ENCODE peak calls at places on chromosomes 3 and 15, in nine cellular contexts. One of them, this sample, is unnamed.

GRCh38 chr3:98890960-98891910 is 10.3 kb downstream of the DCBLD2 start:
- DNase-seq in CD8-positive, alpha-beta memory T cell: no peak
- DNase-seq in AG04450: no peak
- DNase-seq in spleen: no peak
- DNase-seq in effector memory CD4-positive, alpha-beta T cell: no peak
- DNase-seq in substantia nigra: no peak
- DNase-seq in K562: no peak
- DNase-seq in GM23338: no peak
- DNase-seq in breast epithelium: no peak
- DNase-seq in this sample: no peak

GRCh38 chr15:90598053-90598577 is 68.4 kb downstream of the CRTC3 start:
- DNase-seq in effector memory CD4-positive, alpha-beta T cell: no peak
- DNase-seq in AG04450: no peak
- DNase-seq in substantia nigra: peak; percentile 33
- DNase-seq in GM23338: peak; percentile 69
- DNase-seq in CD8-positive, alpha-beta memory T cell: no peak
- DNase-seq in K562: peak; percentile 88
- DNase-seq in spleen: peak; percentile 81
- DNase-seq in breast epithelium: no peak
- DNase-seq in this sample: no peak

GRCh38 chr3:114645392-114645791 is 351.6 kb downstream of the TIGIT start:
- DNase-seq in GM23338: no peak
- DNase-seq in AG04450: no peak
- DNase-seq in CD8-positive, alpha-beta memory T cell: no peak
- DNase-seq in effector memory CD4-positive, alpha-beta T cell: no peak
- DNase-seq in spleen: no peak
- DNase-seq in K562: no peak
- DNase-seq in breast epithelium: no peak
- DNase-seq in substantia nigra: no peak
- DNase-seq in this sample: no peak

GRCh38 chr15:91316123-91316522 is 216.1 kb downstream of the SV2B start:
- DNase-seq in AG04450: no peak
- DNase-seq in breast epithelium: no peak
- DNase-seq in substantia nigra: no peak
- DNase-seq in spleen: no peak
- DNase-seq in effector memory CD4-positive, alpha-beta T cell: no peak
- DNase-seq in K562: no peak
- DNase-seq in CD8-positive, alpha-beta memory T cell: no peak
- DNase-seq in GM23338: no peak
- DNase-seq in this sample: no peak

GRCh38 chr15:49134683-49135341 is 20.6 kb downstream of the COPS2 start:
- DNase-seq in effector memory CD4-positive, alpha-beta T cell: no peak
- DNase-seq in breast epithelium: no peak
- DNase-seq in GM23338: no peak
- DNase-seq in K562: no peak
- DNase-seq in substantia nigra: no peak
- DNase-seq in spleen: no peak
- DNase-seq in AG04450: no peak
- DNase-seq in CD8-positive, alpha-beta memory T cell: no peak
- DNase-seq in this sample: no peak

GRCh38 chr3:17300441-17300840 is 415.7 kb downstream of the PLCL2 start:
- DNase-seq in effector memory CD4-positive, alpha-beta T cell: no peak
- DNase-seq in K562: no peak
- DNase-seq in spleen: no peak
- DNase-seq in breast epithelium: no peak
- DNase-seq in substantia nigra: no peak
- DNase-seq in CD8-positive, alpha-beta memory T cell: no peak
- DNase-seq in AG04450: no peak
- DNase-seq in GM23338: no peak
- DNase-seq in this sample: no peak

GRCh38 chr3:37262816-37263393 is 88.5 kb upstream of the LRRFIP2 start:
- DNase-seq in breast epithelium: no peak
- DNase-seq in effector memory CD4-positive, alpha-beta T cell: no peak
- DNase-seq in K562: no peak
- DNase-seq in substantia nigra: no peak
- DNase-seq in spleen: no peak
- DNase-seq in AG04450: no peak
- DNase-seq in GM23338: no peak
- DNase-seq in CD8-positive, alpha-beta memory T cell: no peak
- DNase-seq in this sample: no peak

GRCh38 chr3:163622384-163622783 is 1455.9 kb downstream of the SI start:
- DNase-seq in CD8-positive, alpha-beta memory T cell: no peak
- DNase-seq in breast epithelium: no peak
- DNase-seq in K562: peak; percentile 6
- DNase-seq in substantia nigra: no peak
- DNase-seq in spleen: no peak
- DNase-seq in GM23338: peak; percentile 81
- DNase-seq in AG04450: no peak
- DNase-seq in effector memory CD4-positive, alpha-beta T cell: no peak
- DNase-seq in this sample: no peak

GRCh38 chr3:19901337-19901736 is 32.7 kb downstream of the EFHB start:
- DNase-seq in CD8-positive, alpha-beta memory T cell: no peak
- DNase-seq in effector memory CD4-positive, alpha-beta T cell: no peak
- DNase-seq in K562: no peak
- DNase-seq in breast epithelium: no peak
- DNase-seq in GM23338: no peak
- DNase-seq in AG04450: no peak
- DNase-seq in spleen: no peak
- DNase-seq in substantia nigra: no peak
- DNase-seq in this sample: no peak

GRCh38 chr15:33201376-33202189 is 7.1 kb upstream of the FMN1 start:
- DNase-seq in effector memory CD4-positive, alpha-beta T cell: peak; percentile 4
- DNase-seq in substantia nigra: no peak
- DNase-seq in K562: peak; percentile 17
- DNase-seq in GM23338: peak; percentile 77
- DNase-seq in CD8-positive, alpha-beta memory T cell: peak; percentile 4
- DNase-seq in breast epithelium: peak; percentile 57
- DNase-seq in spleen: peak; percentile 79
- DNase-seq in AG04450: no peak
- DNase-seq in this sample: no peak

GRCh38 chr15:85394552-85395333 is 14.3 kb downstream of the AKAP13 start:
- DNase-seq in breast epithelium: no peak
- DNase-seq in effector memory CD4-positive, alpha-beta T cell: no peak
- DNase-seq in AG04450: no peak
- DNase-seq in GM23338: no peak
- DNase-seq in spleen: no peak
- DNase-seq in CD8-positive, alpha-beta memory T cell: no peak
- DNase-seq in substantia nigra: no peak
- DNase-seq in K562: no peak
- DNase-seq in this sample: no peak

GRCh38 chr15:60326824-60327654 is 70.7 kb downstream of the ANXA2 start:
- DNase-seq in CD8-positive, alpha-beta memory T cell: peak; percentile 4
- DNase-seq in K562: peak; percentile 31
- DNase-seq in AG04450: peak; percentile 20
- DNase-seq in breast epithelium: no peak
- DNase-seq in GM23338: peak; percentile 79
- DNase-seq in substantia nigra: no peak
- DNase-seq in spleen: no peak
- DNase-seq in effector memory CD4-positive, alpha-beta T cell: no peak
- DNase-seq in this sample: no peak

GRCh38 chr15:60325905-60326304 is 71.9 kb downstream of the ANXA2 start:
- DNase-seq in CD8-positive, alpha-beta memory T cell: no peak
- DNase-seq in substantia nigra: no peak
- DNase-seq in spleen: no peak
- DNase-seq in breast epithelium: no peak
- DNase-seq in K562: no peak
- DNase-seq in AG04450: no peak
- DNase-seq in effector memory CD4-positive, alpha-beta T cell: no peak
- DNase-seq in GM23338: no peak
- DNase-seq in this sample: no peak

GRCh38 chr15:60326343-60326742 is 71.4 kb downstream of the ANXA2 start:
- DNase-seq in GM23338: no peak
- DNase-seq in spleen: no peak
- DNase-seq in effector memory CD4-positive, alpha-beta T cell: no peak
- DNase-seq in CD8-positive, alpha-beta memory T cell: no peak
- DNase-seq in AG04450: no peak
- DNase-seq in substantia nigra: no peak
- DNase-seq in breast epithelium: no peak
- DNase-seq in K562: no peak
- DNase-seq in this sample: no peak

GRCh38 chr15:60324706-60325438 is 72.9 kb downstream of the ANXA2 start:
- DNase-seq in substantia nigra: no peak
- DNase-seq in breast epithelium: no peak
- DNase-seq in K562: no peak
- DNase-seq in effector memory CD4-positive, alpha-beta T cell: no peak
- DNase-seq in AG04450: no peak
- DNase-seq in GM23338: no peak
- DNase-seq in spleen: no peak
- DNase-seq in CD8-positive, alpha-beta memory T cell: no peak
- DNase-seq in this sample: no peak

DNA sequence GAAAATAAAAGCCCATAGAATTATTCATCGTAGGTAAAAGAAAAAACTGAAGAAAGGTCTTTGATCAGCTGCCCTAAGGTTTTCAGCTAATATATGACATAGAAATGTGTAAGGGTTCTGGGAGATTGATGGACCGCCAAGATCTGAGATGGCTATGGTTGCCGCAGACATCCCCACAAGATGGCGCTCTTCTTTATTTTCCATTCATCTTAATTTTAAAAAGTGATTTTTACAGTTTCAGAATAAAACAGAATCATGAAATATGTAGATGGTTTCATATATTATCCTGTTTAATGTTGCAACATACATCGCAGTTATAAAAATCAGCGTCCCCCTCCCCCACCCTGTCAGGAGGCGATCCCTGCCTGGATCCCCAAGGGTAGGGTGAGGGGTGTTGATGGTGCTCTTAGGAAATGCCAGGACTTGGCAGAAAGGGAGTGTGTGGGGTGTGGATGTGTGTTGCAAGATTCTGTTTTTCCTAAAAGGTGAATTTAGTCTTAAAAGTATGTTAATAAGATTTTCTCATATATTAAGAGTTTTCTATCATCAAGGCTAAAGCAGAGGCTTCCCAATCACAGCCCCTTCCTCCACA is 68.8 kb downstream of the ANXA2 start:
- DNase-seq in AG04450: no peak
- DNase-seq in breast epithelium: no peak
- DNase-seq in substantia nigra: no peak
- DNase-seq in CD8-positive, alpha-beta memory T cell: no peak
- DNase-seq in K562: peak; percentile 36
- DNase-seq in GM23338: peak; percentile 43
- DNase-seq in spleen: no peak
- DNase-seq in effector memory CD4-positive, alpha-beta T cell: no peak
- DNase-seq in this sample: no peak
- H3K27ac ChIP-seq in AG04450: no peak overlapping the region
- H3K27ac ChIP-seq in breast epithelium: no peak overlapping the region
- H3K27ac ChIP-seq in substantia nigra: no peak overlapping the region
- H3K27ac ChIP-seq in CD8-positive, alpha-beta memory T cell: no peak overlapping the region
- H3K27ac ChIP-seq in K562: no peak overlapping the region
- H3K27ac ChIP-seq in GM23338: no peak overlapping the region
- H3K27ac ChIP-seq in spleen: no peak overlapping the region
- H3K27ac ChIP-seq in effector memory CD4-positive, alpha-beta T cell: no peak overlapping the region
- H3K27ac ChIP-seq in this sample: no peak overlapping the region

GRCh38 chr15:25844542-25844941 is 18.6 kb downstream of the ATP10A start:
- DNase-seq in effector memory CD4-positive, alpha-beta T cell: no peak
- DNase-seq in spleen: no peak
- DNase-seq in CD8-positive, alpha-beta memory T cell: no peak
- DNase-seq in substantia nigra: no peak
- DNase-seq in GM23338: no peak
- DNase-seq in breast epithelium: no peak
- DNase-seq in AG04450: no peak
- DNase-seq in K562: no peak
- DNase-seq in this sample: no peak
- H3K27ac ChIP-seq in effector memory CD4-positive, alpha-beta T cell: no peak overlapping the region
- H3K27ac ChIP-seq in spleen: no peak overlapping the region
- H3K27ac ChIP-seq in CD8-positive, alpha-beta memory T cell: no peak overlapping the region
- H3K27ac ChIP-seq in substantia nigra: no peak overlapping the region
- H3K27ac ChIP-seq in GM23338: no peak overlapping the region
- H3K27ac ChIP-seq in breast epithelium: no peak overlapping the region
- H3K27ac ChIP-seq in AG04450: no peak overlapping the region
- H3K27ac ChIP-seq in K562: no peak overlapping the region
- H3K27ac ChIP-seq in this sample: peak overlapping the region; percentile 58

GRCh38 chr3:30011237-30011803 is 595.1 kb upstream of the TGFBR2 start:
- DNase-seq in AG04450: no peak
- DNase-seq in substantia nigra: no peak
- DNase-seq in K562: no peak
- DNase-seq in effector memory CD4-positive, alpha-beta T cell: no peak
- DNase-seq in breast epithelium: no peak
- DNase-seq in CD8-positive, alpha-beta memory T cell: no peak
- DNase-seq in spleen: no peak
- DNase-seq in GM23338: no peak
- DNase-seq in this sample: no peak
- H3K27ac ChIP-seq in AG04450: no peak overlapping the region
- H3K27ac ChIP-seq in substantia nigra: no peak overlapping the region
- H3K27ac ChIP-seq in K562: no peak overlapping the region
- H3K27ac ChIP-seq in effector memory CD4-positive, alpha-beta T cell: no peak overlapping the region
- H3K27ac ChIP-seq in breast epithelium: no peak overlapping the region
- H3K27ac ChIP-seq in CD8-positive, alpha-beta memory T cell: no peak overlapping the region
- H3K27ac ChIP-seq in spleen: no peak overlapping the region
- H3K27ac ChIP-seq in GM23338: no peak overlapping the region
- H3K27ac ChIP-seq in this sample: no peak overlapping the region

DNA sequence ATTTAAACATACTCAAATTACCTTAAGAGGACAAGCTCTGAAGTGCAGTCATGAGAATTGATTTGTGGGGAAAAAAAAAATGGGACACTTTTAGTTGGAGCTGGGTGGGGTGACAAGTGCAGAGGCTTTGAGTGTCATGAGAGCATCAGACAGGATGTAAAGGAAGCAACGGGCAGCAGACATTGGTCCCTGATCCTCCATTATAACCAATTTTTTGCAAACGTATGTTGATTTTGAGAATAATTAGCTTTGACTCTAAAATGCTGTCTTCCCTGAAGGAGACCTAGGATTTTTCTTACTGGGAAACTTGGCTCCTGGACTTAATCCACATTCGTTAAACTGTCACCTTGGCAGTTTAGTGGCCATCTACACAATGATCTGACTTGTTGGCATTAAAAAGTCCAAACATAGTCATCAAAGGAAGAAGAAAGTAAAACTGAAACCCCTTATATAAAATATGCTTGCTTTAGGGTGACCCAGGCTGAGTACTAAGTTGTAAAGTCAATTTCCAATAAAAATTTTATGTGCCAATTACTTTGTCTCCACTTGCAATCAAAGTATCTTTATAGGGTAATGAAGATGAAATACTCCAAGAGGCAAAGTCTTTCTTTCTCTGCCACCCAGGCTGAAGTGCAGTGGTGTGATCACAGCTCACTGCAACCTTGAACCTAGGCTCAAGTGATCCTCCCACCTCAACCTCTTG is 45.6 kb downstream of the BCL2L10 start:
- DNase-seq in breast epithelium: no peak
- DNase-seq in GM23338: no peak
- DNase-seq in substantia nigra: no peak
- DNase-seq in spleen: no peak
- DNase-seq in K562: no peak
- DNase-seq in CD8-positive, alpha-beta memory T cell: no peak
- DNase-seq in AG04450: no peak
- DNase-seq in effector memory CD4-positive, alpha-beta T cell: no peak
- DNase-seq in this sample: no peak
- H3K27ac ChIP-seq in breast epithelium: no peak overlapping the region
- H3K27ac ChIP-seq in GM23338: peak overlapping the region; percentile 42
- H3K27ac ChIP-seq in substantia nigra: no peak overlapping the region
- H3K27ac ChIP-seq in spleen: no peak overlapping the region
- H3K27ac ChIP-seq in K562: no peak overlapping the region
- H3K27ac ChIP-seq in CD8-positive, alpha-beta memory T cell: no peak overlapping the region
- H3K27ac ChIP-seq in AG04450: no peak overlapping the region
- H3K27ac ChIP-seq in effector memory CD4-positive, alpha-beta T cell: no peak overlapping the region
- H3K27ac ChIP-seq in this sample: no peak overlapping the region

DNA sequence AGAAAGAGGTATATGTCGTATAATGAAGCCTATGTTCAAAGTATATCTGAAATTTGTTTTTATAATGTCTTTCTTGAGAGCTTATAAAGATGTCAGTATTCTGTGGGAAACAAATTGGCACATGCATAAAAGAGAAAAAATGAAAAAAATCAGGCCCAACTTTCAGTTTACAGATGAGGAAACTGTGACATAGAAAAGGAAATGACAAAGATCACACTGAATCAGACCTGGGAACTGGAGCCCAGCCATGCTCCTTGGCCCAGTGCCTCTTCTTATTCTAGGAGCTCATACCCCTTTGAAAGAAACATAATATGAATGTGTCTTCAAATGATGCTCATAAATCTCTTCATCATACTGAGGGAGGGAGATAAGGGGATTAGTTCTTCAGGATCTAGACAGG is 48.4 kb downstream of the TMEM44 start:
- DNase-seq in breast epithelium: no peak
- DNase-seq in K562: no peak
- DNase-seq in spleen: no peak
- DNase-seq in GM23338: no peak
- DNase-seq in AG04450: no peak
- DNase-seq in substantia nigra: no peak
- DNase-seq in CD8-positive, alpha-beta memory T cell: no peak
- DNase-seq in effector memory CD4-positive, alpha-beta T cell: no peak
- DNase-seq in this sample: no peak
- H3K27ac ChIP-seq in breast epithelium: no peak overlapping the region
- H3K27ac ChIP-seq in K562: peak overlapping the region; percentile 95
- H3K27ac ChIP-seq in spleen: peak overlapping the region; percentile 94
- H3K27ac ChIP-seq in GM23338: no peak overlapping the region
- H3K27ac ChIP-seq in AG04450: no peak overlapping the region
- H3K27ac ChIP-seq in substantia nigra: no peak overlapping the region
- H3K27ac ChIP-seq in CD8-positive, alpha-beta memory T cell: no peak overlapping the region
- H3K27ac ChIP-seq in effector memory CD4-positive, alpha-beta T cell: no peak overlapping the region
- H3K27ac ChIP-seq in this sample: peak overlapping the region; percentile 96

This sample was measured in thoracic aorta.